ENCODE peak calls at places on chromosome 15, in four cellular contexts. M, S, R and P are unnamed samples.

GRCh38 chr15:83694030-83694429 is 40.1 kb downstream of the ADAMTSL3 start:
- DNase-seq in M (no peak), S (no peak), R (no peak), P (no peak)

GRCh38 chr15:54150255-54150654 is 172.0 kb downstream of the UNC13C start:
- DNase-seq in M (no peak), S (no peak), R (no peak), P (no peak)

GRCh38 chr15:43463542-43463941 is 29.4 kb downstream of the TP53BP1 start:
- DNase-seq in M (no peak), S (no peak), R (no peak), P (no peak)

GRCh38 chr15:91894606-91895005 is 41.1 kb downstream of the SLCO3A1 start:
- DNase-seq in M (no peak), S (no peak), R (no peak), P (no peak)

GRCh38 chr15:74387141-74387541 is 19.7 kb upstream of the CYP11A1 start:
- DNase-seq in M (no peak), S (no peak), R (no peak), P (no peak)

GRCh38 chr15:95693917-95694316 is 636.6 kb upstream of the NR2F2 start:
- DNase-seq in M (no peak), S (no peak), R (no peak), P (no peak)

GRCh38 chr15:98954411-98954810 is 53.2 kb downstream of the PGPEP1L start:
- DNase-seq in M (peak), S (peak), R (peak), P (no peak)

GRCh38 chr15:95176794-95177577 is 945.6 kb downstream of the MCTP2 start:
- DNase-seq in M (no peak), S (no peak), R (no peak), P (no peak)

GRCh38 chr15:95202569-95203349 is 971.4 kb downstream of the MCTP2 start:
- DNase-seq in M (no peak), S (no peak), R (no peak), P (no peak)

GRCh38 chr15:40058476-40059140 is 19.6 kb upstream of the SRP14 start:
- DNase-seq in M (no peak), S (no peak), R (no peak), P (no peak)

GRCh38 chr15:100914876-100915275 is 4.3 kb upstream of the LRRK1 start:
- DNase-seq in M (no peak), S (no peak), R (no peak), P (no peak)